ENCODE peak calls at places on chromosomes 7 and 10, in eight cellular contexts. L is activated naive CD8-positive, alpha-beta T cell treated with anti-CD3 and anti-CD28 coated beads, Interleukin-2, amount 50 U/mL, for 24 hours; N is cardiac muscle cell; J is stimulated activated CD4-positive, alpha-beta T cell treated with anti-CD3 and anti-CD28 coated beads, Interleukin-1b, Interleukin-23, amount 100 ng/mL, for 1 hour; Q is psoas muscle; I is stimulated activated naive CD8-positive, alpha-beta T cell treated with anti-CD3 and anti-CD28 coated beads, Interleukin-15, Interleukin-2, amounts not matched to agents 100 U/mL and 50 U/mL, for 24 hours; T is activated CD4-positive, CD25-positive, alpha-beta regulatory T cell; A is smooth muscle cell of the brain vasculature. E is an unnamed sample.

GRCh38 chr10:119041332-119041731 is 11.8 kb downstream of the NANOS1 start:
- DNase-seq in I (no peak), L (no peak), J (no peak), N (no peak), A (no peak), Q (no peak), T (no peak), E (no peak)

GRCh38 chr7:83040454-83040853 is 122.2 kb downstream of the PCLO start:
- DNase-seq in Q (no peak), N (no peak), A (no peak), J (no peak), I (no peak), L (no peak), T (no peak), E (no peak)

GRCh38 chr10:73655990-73656298 is at the start of gene SYNPO2L:
- DNase-seq in N (no peak), Q (peak), L (no peak), A (no peak), T (no peak), I (no peak), J (no peak), E (no peak)

GRCh38 chr10:129968020-129968861 is 4.2 kb upstream of the EBF3 start:
- DNase-seq in A (no peak), Q (no peak), I (no peak), L (no peak), J (no peak), T (no peak), N (no peak), E (no peak)

GRCh38 chr10:103553743-103554487 is 60.4 kb downstream of the NEURL1 start:
- DNase-seq in J (no peak), Q (no peak), T (no peak), A (no peak), I (peak), L (peak), N (no peak), E (no peak)

GRCh38 chr10:130924138-130924819 is 387.2 kb downstream of the TCERG1L start:
- DNase-seq in A (no peak), J (no peak), L (no peak), I (peak), T (no peak), N (no peak), Q (no peak), E (no peak)

GRCh38 chr10:86439544-86439943 is 72.9 kb upstream of the GRID1 start:
- DNase-seq in L (no peak), J (no peak), I (no peak), T (no peak), N (peak), Q (peak), A (peak), E (peak)

GRCh38 chr7:119996634-119997033 is 276.3 kb upstream of the KCND2 start:
- DNase-seq in A (no peak), J (no peak), I (no peak), T (no peak), Q (no peak), L (no peak), N (no peak), E (no peak)

GRCh38 chr10:132714906-132715790 is 70.8 kb downstream of the NKX6-2 start:
- DNase-seq in J (no peak), L (no peak), I (no peak), N (no peak), Q (peak), A (no peak), T (no peak), E (no peak)

GRCh38 chr7:26593405-26593804 is 271.0 kb downstream of the SKAP2 start:
- DNase-seq in Q (peak), N (no peak), I (no peak), J (no peak), L (no peak), A (no peak), T (no peak), E (no peak)

GRCh38 chr10:28633750-28634149 is 43.6 kb upstream of the BAMBI start:
- DNase-seq in J (no peak), T (no peak), I (no peak), L (no peak), A (no peak), Q (no peak), N (no peak), E (no peak)

GRCh38 chr10:78304091-78305045 is 270.7 kb downstream of the RPS24 start:
- DNase-seq in J (no peak), A (no peak), Q (no peak), T (no peak), I (no peak), L (no peak), N (no peak), E (no peak)

GRCh38 chr7:22452142-22452763 is 47.7 kb downstream of the STEAP1B start:
- DNase-seq in J (no peak), N (peak), T (no peak), Q (peak), I (peak), L (peak), A (no peak), E (peak)

GRCh38 chr10:77710081-77710551 is 72.5 kb upstream of the KCNMA1 start:
- DNase-seq in J (no peak), N (no peak), T (no peak), I (peak), Q (no peak), L (peak), A (no peak), E (no peak)

GRCh38 chr10:33370434-33370930 is 36.0 kb upstream of the NRP1 start:
- DNase-seq in I (no peak), J (no peak), T (no peak), A (no peak), Q (no peak), N (no peak), L (no peak), E (no peak)

E was measured in Peyer's patch.